ENCODE peak calls at places on chromosomes 2 and 18, in nine cellular contexts. D, S, F, C, W, M, K, G and V are unnamed samples.

GRCh38 chr2:141113301-141113700 is 1017.5 kb downstream of the LRP1B start:
- DNase-seq in G (no peak), C (no peak), M (no peak), S (no peak), D (no peak), W (no peak), F (no peak), K (no peak), V (no peak)

GRCh38 chr2:207600211-207600610 is 25.0 kb downstream of the METTL21A start:
- DNase-seq in F (no peak), G (no peak), W (no peak), M (peak; percentile 34), C (no peak), S (peak; percentile 20), D (no peak), K (no peak), V (no peak)

GRCh38 chr18:10682368-10682714 is 156.5 kb downstream of the NAPG start:
- DNase-seq in G (no peak), M (no peak), F (no peak), W (no peak), C (no peak), K (no peak), D (no peak), S (no peak), V (no peak)

GRCh38 chr2:205885492-205886099 is 200.4 kb downstream of the INO80D start:
- DNase-seq in M (peak; percentile 64), S (peak; percentile 72), D (peak; percentile 80), F (peak; percentile 75), W (peak; percentile 44), K (peak; percentile 78), G (peak; percentile 90), C (peak; percentile 76), V (peak; percentile 43)

GRCh38 chr2:17830053-17831034 is 14.1 kb downstream of the MSGN1 start:
- DNase-seq in C (peak; percentile 85), M (peak; percentile 69), K (peak; percentile 80), S (peak; percentile 74), F (peak; percentile 30), D (peak; percentile 80), G (peak; percentile 66), W (peak; percentile 20), V (peak; percentile 59)

GRCh38 chr2:32926708-32927084 is 20.1 kb upstream of the LTBP1 start:
- DNase-seq in W (peak; percentile 72), K (peak; percentile 49), M (peak; percentile 46), D (peak; percentile 88), G (no peak), C (no peak), S (peak; percentile 53), F (no peak), V (no peak)

GRCh38 chr2:105409717-105410116 is 10.9 kb upstream of the FHL2 start:
- DNase-seq in W (peak; percentile 66), D (peak; percentile 96), M (peak; percentile 99), S (peak; percentile 92), F (peak; percentile 80), K (peak; percentile 55), G (peak; percentile 68), C (peak; percentile 97), V (no peak)

GRCh38 chr2:47058061-47058931 is 96.8 kb downstream of the STPG4 start:
- DNase-seq in D (peak; percentile 90), G (peak; percentile 70), W (no peak), K (peak; percentile 98), M (no peak), S (peak; percentile 56), C (no peak), F (peak; percentile 79), V (no peak)

GRCh38 chr18:26438980-26439379 is 109.4 kb downstream of the KCTD1 start:
- DNase-seq in K (no peak), F (no peak), S (no peak), G (no peak), C (no peak), W (no peak), D (no peak), M (no peak), V (no peak)

GRCh38 chr2:26564121-26564520 is 77.0 kb downstream of the CIB4 start:
- DNase-seq in D (no peak), C (no peak), S (no peak), M (no peak), W (no peak), G (no peak), K (no peak), F (no peak), V (no peak)

GRCh38 chr2:170685591-170685990 is 29.5 kb upstream of the SP5 start:
- DNase-seq in G (no peak), M (no peak), S (no peak), F (no peak), K (no peak), W (no peak), D (no peak), C (no peak), V (no peak)

GRCh38 chr2:40606862-40607261 is 155.0 kb upstream of the SLC8A1 start:
- DNase-seq in K (no peak), G (no peak), W (no peak), C (peak; percentile 44), F (no peak), M (peak; percentile 19), S (peak; percentile 3), D (no peak), V (no peak)

GRCh38 chr2:142756430-142756829 is 121.0 kb upstream of the KYNU start:
- DNase-seq in C (peak; percentile 77), M (peak; percentile 73), W (no peak), F (no peak), K (peak; percentile 14), G (no peak), D (peak; percentile 0), S (peak; percentile 58), V (no peak)

GRCh38 chr18:32911660-32912284 is 138.9 kb upstream of the KLHL14 start:
- DNase-seq in D (no peak), S (peak; percentile 82), C (peak; percentile 73), F (no peak), G (no peak), K (peak; percentile 13), M (peak; percentile 88), W (no peak), V (no peak)

GRCh38 chr2:54092940-54093339 is 22.5 kb upstream of the ACYP2 start:
- DNase-seq in S (no peak), F (no peak), W (no peak), C (no peak), K (no peak), G (no peak), M (no peak), D (no peak), V (no peak)

GRCh38 chr18:23208600-23208999 is 73.3 kb downstream of the CABLES1 start:
- DNase-seq in C (no peak), S (no peak), W (no peak), F (no peak), G (no peak), D (no peak), M (no peak), K (no peak), V (no peak)

GRCh38 chr2:175414872-175415487 is 233.5 kb upstream of the ATP5MC3 start:
- DNase-seq in W (peak; percentile 6), F (peak; percentile 53), M (peak; percentile 47), S (peak; percentile 66), G (peak; percentile 84), C (peak; percentile 68), K (peak; percentile 73), D (peak; percentile 69), V (peak; percentile 55)

GRCh38 chr2:196591621-196592022 is 47.9 kb upstream of the CCDC150 start:
- DNase-seq in D (no peak), S (no peak), C (no peak), F (no peak), K (no peak), M (no peak), G (no peak), W (no peak), V (no peak)
- H3K4me3 ChIP-seq in D (no peak overlapping the region), S (no peak overlapping the region), C (no peak overlapping the region), F (no peak overlapping the region), K (no peak overlapping the region), M (no peak overlapping the region), G (no peak overlapping the region), W (no peak overlapping the region), V (no peak overlapping the region)

GRCh38 chr2:240640939-240641338 is 15.7 kb downstream of the GPR35 start:
- DNase-seq in C (no peak), F (no peak), G (peak; percentile 26), M (peak; percentile 6), K (peak; percentile 16), D (peak; percentile 20), S (no peak), W (no peak), V (no peak)
- TF ChIP-seq CTCF in C (no peak), F (no peak), G (no peak), M (peak; percentile 43), K (peak; percentile 44), D (peak; percentile 70), S (peak; percentile 35), W (peak; percentile 50), V (peak; percentile 48)

GRCh38 chr2:148513425-148513824 is 131.1 kb upstream of the EPC2 start:
- DNase-seq in F (no peak), S (no peak), W (no peak), G (no peak), K (no peak), M (no peak), C (no peak), D (no peak), V (no peak)

GRCh38 chr2:148507970-148508369 is 136.6 kb upstream of the EPC2 start:
- DNase-seq in D (no peak), M (no peak), G (no peak), F (no peak), S (no peak), C (no peak), W (no peak), K (no peak), V (no peak)

GRCh38 chr2:148511883-148512282 is 132.7 kb upstream of the EPC2 start:
- DNase-seq in S (no peak), W (no peak), K (no peak), M (no peak), F (no peak), C (no peak), G (no peak), D (no peak), V (no peak)

GRCh38 chr2:148509703-148510036 is 134.9 kb upstream of the EPC2 start:
- DNase-seq in G (no peak), D (no peak), K (no peak), C (no peak), W (no peak), M (no peak), F (no peak), S (no peak), V (no peak)

GRCh38 chr2:148508878-148509702 is 135.5 kb upstream of the EPC2 start:
- DNase-seq in K (peak; percentile 79), M (peak; percentile 74), C (peak; percentile 87), F (peak; percentile 82), S (peak; percentile 84), G (peak; percentile 88), D (peak; percentile 87), W (peak; percentile 55), V (peak; percentile 33)
- H3K4me3 ChIP-seq in K (peak overlapping the region; percentile 39), M (no peak overlapping the region), C (peak overlapping the region; percentile 39), F (no peak overlapping the region), S (peak overlapping the region; percentile 33), G (no peak overlapping the region), D (peak overlapping the region; percentile 28), W (peak overlapping the region; percentile 11), V (no peak overlapping the region)

GRCh38 chr2:189628817-189629552 is 32.3 kb upstream of the ASNSD1 start:
- DNase-seq in W (no peak), C (peak; percentile 64), D (peak; percentile 49), M (no peak), S (peak; percentile 2), K (no peak), F (no peak), G (peak; percentile 13), V (no peak)
- TF ChIP-seq CTCF in W (no peak), C (peak; percentile 20), D (no peak), M (no peak), S (no peak), K (no peak), F (no peak), G (peak; percentile 21), V (no peak)